ENCODE peak calls at places on chromosomes 4 and X, in eight cellular contexts. One of them, this sample, is unnamed.
A peak's percentile ranks its signal among the peaks of the same experiment; 100 is the strongest.

GRCh38 chrX:131792789-131793462 is 230.2 kb upstream of the STK26 start:
- DNase-seq in GM12865: peak; percentile 65
- DNase-seq in AG09319: peak; percentile 88
- DNase-seq in nephron progenitor cell: no peak
- DNase-seq in upper lobe of left lung: no peak
- DNase-seq in tibial artery: no peak
- DNase-seq in HFFc6: peak; percentile 22
- DNase-seq in cardiac muscle cell: no peak
- DNase-seq in this sample: no peak

GRCh38 chrX:12975999-12976558 is 1.2 kb downstream of the TMSB4X start:
- DNase-seq in upper lobe of left lung: peak; percentile 72
- DNase-seq in tibial artery: peak; percentile 63
- DNase-seq in cardiac muscle cell: peak; percentile 68
- DNase-seq in nephron progenitor cell: peak; percentile 56
- DNase-seq in HFFc6: no peak
- DNase-seq in AG09319: no peak
- DNase-seq in GM12865: peak; percentile 65
- DNase-seq in this sample: no peak

GRCh38 chr4:112908511-112908910 is 140.9 kb upstream of the ANK2 start:
- DNase-seq in upper lobe of left lung: no peak
- DNase-seq in tibial artery: no peak
- DNase-seq in nephron progenitor cell: no peak
- DNase-seq in GM12865: no peak
- DNase-seq in cardiac muscle cell: peak; percentile 7
- DNase-seq in AG09319: no peak
- DNase-seq in HFFc6: no peak
- DNase-seq in this sample: no peak

GRCh38 chr4:19486400-19486799 is 765.3 kb upstream of the SLIT2 start:
- DNase-seq in GM12865: no peak
- DNase-seq in AG09319: no peak
- DNase-seq in HFFc6: no peak
- DNase-seq in cardiac muscle cell: no peak
- DNase-seq in upper lobe of left lung: no peak
- DNase-seq in nephron progenitor cell: no peak
- DNase-seq in tibial artery: no peak
- DNase-seq in this sample: no peak

GRCh38 chr4:6938237-6938636 is 28.6 kb downstream of the TBC1D14 start:
- DNase-seq in cardiac muscle cell: no peak
- DNase-seq in AG09319: no peak
- DNase-seq in upper lobe of left lung: no peak
- DNase-seq in GM12865: no peak
- DNase-seq in HFFc6: no peak
- DNase-seq in nephron progenitor cell: no peak
- DNase-seq in tibial artery: peak; percentile 77
- DNase-seq in this sample: no peak

GRCh38 chr4:101989551-101989950 is 199.0 kb downstream of the BANK1 start:
- DNase-seq in AG09319: no peak
- DNase-seq in HFFc6: no peak
- DNase-seq in upper lobe of left lung: no peak
- DNase-seq in cardiac muscle cell: no peak
- DNase-seq in nephron progenitor cell: no peak
- DNase-seq in tibial artery: no peak
- DNase-seq in GM12865: no peak
- DNase-seq in this sample: no peak

GRCh38 chrX:7435822-7436221 is 287.9 kb upstream of the PUDP start:
- DNase-seq in nephron progenitor cell: no peak
- DNase-seq in GM12865: no peak
- DNase-seq in AG09319: no peak
- DNase-seq in tibial artery: no peak
- DNase-seq in cardiac muscle cell: no peak
- DNase-seq in upper lobe of left lung: no peak
- DNase-seq in HFFc6: no peak
- DNase-seq in this sample: no peak

GRCh38 chr4:2009651-2010233 is 968 bp upstream of the NELFA start:
- DNase-seq in tibial artery: peak; percentile 69
- DNase-seq in GM12865: peak; percentile 68
- DNase-seq in nephron progenitor cell: peak; percentile 60
- DNase-seq in cardiac muscle cell: peak; percentile 69
- DNase-seq in upper lobe of left lung: peak; percentile 84
- DNase-seq in HFFc6: peak; percentile 60
- DNase-seq in AG09319: no peak
- DNase-seq in this sample: peak; percentile 57

GRCh38 chrX:154013614-154014360 is 5.9 kb downstream of the IRAK1 start:
- DNase-seq in tibial artery: no peak
- DNase-seq in HFFc6: no peak
- DNase-seq in GM12865: peak; percentile 52
- DNase-seq in cardiac muscle cell: peak; percentile 36
- DNase-seq in AG09319: no peak
- DNase-seq in nephron progenitor cell: peak; percentile 60
- DNase-seq in upper lobe of left lung: peak; percentile 85
- DNase-seq in this sample: no peak

GRCh38 chrX:129823523-129823922 is 20.2 kb downstream of the ZDHHC9 start:
- DNase-seq in nephron progenitor cell: no peak
- DNase-seq in GM12865: peak; percentile 29
- DNase-seq in HFFc6: no peak
- DNase-seq in tibial artery: no peak
- DNase-seq in cardiac muscle cell: no peak
- DNase-seq in upper lobe of left lung: no peak
- DNase-seq in AG09319: no peak
- DNase-seq in this sample: no peak
- TF ChIP-seq CTCF in nephron progenitor cell: no peak
- TF ChIP-seq CTCF in GM12865: no peak
- TF ChIP-seq CTCF in HFFc6: no peak
- TF ChIP-seq CTCF in tibial artery: no peak
- TF ChIP-seq CTCF in cardiac muscle cell: no peak
- TF ChIP-seq CTCF in upper lobe of left lung: no peak
- TF ChIP-seq CTCF in AG09319: no peak
- TF ChIP-seq CTCF in this sample: no peak

DNA sequence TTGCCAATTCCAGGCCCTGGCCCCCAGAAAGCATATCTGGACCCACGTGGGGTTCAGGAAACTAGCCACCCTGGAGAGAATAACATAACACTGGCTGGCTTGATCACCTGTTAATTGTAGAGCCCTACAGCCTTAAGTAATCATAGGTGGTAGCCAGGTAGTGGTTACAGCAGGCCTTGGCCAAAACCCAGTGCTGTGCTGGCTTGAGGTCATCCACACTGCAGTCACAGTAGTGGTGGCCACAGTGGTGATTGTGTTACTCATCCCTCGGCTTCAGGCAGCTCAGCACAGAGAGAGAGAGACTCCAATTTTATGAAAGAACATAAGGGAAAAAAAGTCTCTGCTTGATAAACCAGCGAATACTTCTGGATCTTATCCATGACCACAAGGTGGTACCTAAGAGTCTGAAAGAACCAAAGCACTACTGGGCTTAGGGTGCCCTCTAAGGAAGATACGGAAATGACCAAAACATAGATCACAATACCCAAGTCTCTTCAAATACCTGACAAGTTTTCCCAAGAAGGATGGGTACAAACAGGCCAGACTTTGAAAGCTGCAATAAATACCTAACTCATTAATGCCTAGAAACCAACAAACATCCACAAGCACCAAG is 46.6 kb upstream of the CDX4 start:
- DNase-seq in HFFc6: no peak
- DNase-seq in cardiac muscle cell: no peak
- DNase-seq in tibial artery: no peak
- DNase-seq in AG09319: no peak
- DNase-seq in GM12865: no peak
- DNase-seq in upper lobe of left lung: no peak
- DNase-seq in nephron progenitor cell: no peak
- DNase-seq in this sample: no peak
- TF ChIP-seq CTCF in HFFc6: no peak
- TF ChIP-seq CTCF in cardiac muscle cell: no peak
- TF ChIP-seq CTCF in tibial artery: no peak
- TF ChIP-seq CTCF in AG09319: no peak
- TF ChIP-seq CTCF in GM12865: no peak
- TF ChIP-seq CTCF in upper lobe of left lung: no peak
- TF ChIP-seq CTCF in nephron progenitor cell: no peak
- TF ChIP-seq CTCF in this sample: no peak

GRCh38 chr4:128386761-128387599 is 99.4 kb upstream of the PGRMC2 start:
- DNase-seq in tibial artery: peak; percentile 98
- DNase-seq in cardiac muscle cell: peak; percentile 97
- DNase-seq in upper lobe of left lung: peak; percentile 14
- DNase-seq in nephron progenitor cell: peak; percentile 36
- DNase-seq in HFFc6: peak; percentile 97
- DNase-seq in AG09319: peak; percentile 94
- DNase-seq in GM12865: no peak
- DNase-seq in this sample: no peak

GRCh38 chr4:128384765-128385164 is 97.2 kb upstream of the PGRMC2 start:
- DNase-seq in cardiac muscle cell: no peak
- DNase-seq in HFFc6: no peak
- DNase-seq in nephron progenitor cell: no peak
- DNase-seq in tibial artery: no peak
- DNase-seq in upper lobe of left lung: no peak
- DNase-seq in GM12865: no peak
- DNase-seq in AG09319: no peak
- DNase-seq in this sample: no peak

GRCh38 chr4:128384091-128384520 is 96.5 kb upstream of the PGRMC2 start:
- DNase-seq in HFFc6: peak; percentile 92
- DNase-seq in AG09319: no peak
- DNase-seq in GM12865: no peak
- DNase-seq in tibial artery: no peak
- DNase-seq in cardiac muscle cell: peak; percentile 86
- DNase-seq in upper lobe of left lung: no peak
- DNase-seq in nephron progenitor cell: no peak
- DNase-seq in this sample: no peak

GRCh38 chr4:128385199-128385598 is 97.6 kb upstream of the PGRMC2 start:
- DNase-seq in nephron progenitor cell: no peak
- DNase-seq in GM12865: no peak
- DNase-seq in tibial artery: no peak
- DNase-seq in upper lobe of left lung: no peak
- DNase-seq in cardiac muscle cell: no peak
- DNase-seq in HFFc6: no peak
- DNase-seq in AG09319: no peak
- DNase-seq in this sample: no peak

GRCh38 chr4:128385683-128386304 is 98.2 kb upstream of the PGRMC2 start:
- DNase-seq in cardiac muscle cell: peak; percentile 58
- DNase-seq in nephron progenitor cell: no peak
- DNase-seq in tibial artery: no peak
- DNase-seq in upper lobe of left lung: no peak
- DNase-seq in HFFc6: peak; percentile 22
- DNase-seq in GM12865: peak; percentile 16
- DNase-seq in AG09319: no peak
- DNase-seq in this sample: no peak
- TF ChIP-seq CTCF in cardiac muscle cell: peak; percentile 22
- TF ChIP-seq CTCF in nephron progenitor cell: no peak
- TF ChIP-seq CTCF in tibial artery: no peak
- TF ChIP-seq CTCF in upper lobe of left lung: no peak
- TF ChIP-seq CTCF in HFFc6: peak; percentile 50
- TF ChIP-seq CTCF in GM12865: no peak
- TF ChIP-seq CTCF in AG09319: peak; percentile 24
- TF ChIP-seq CTCF in this sample: no peak

DNA sequence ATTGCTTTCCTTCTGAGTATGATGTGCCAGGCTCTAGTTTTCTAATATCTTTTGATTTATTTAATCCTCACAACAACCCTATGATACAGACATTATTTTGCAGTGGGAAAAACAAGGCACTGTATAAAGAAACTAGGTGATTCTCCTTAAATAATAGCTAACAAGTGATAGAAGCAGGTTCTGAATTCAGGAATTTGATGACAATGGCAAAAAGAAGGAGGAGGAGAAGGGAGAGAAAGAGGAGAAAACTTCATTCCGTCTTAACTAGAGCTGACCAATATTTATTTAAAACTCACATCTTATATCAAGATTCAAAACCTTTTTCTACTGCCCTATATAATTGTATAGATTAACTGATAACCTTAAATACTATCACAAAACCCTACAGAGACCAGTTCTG is 1477.1 kb upstream of the PCDH7 start:
- DNase-seq in tibial artery: no peak
- DNase-seq in upper lobe of left lung: no peak
- DNase-seq in AG09319: no peak
- DNase-seq in GM12865: no peak
- DNase-seq in cardiac muscle cell: no peak
- DNase-seq in HFFc6: no peak
- DNase-seq in nephron progenitor cell: no peak
- DNase-seq in this sample: no peak
- TF ChIP-seq CTCF in tibial artery: no peak
- TF ChIP-seq CTCF in upper lobe of left lung: no peak
- TF ChIP-seq CTCF in AG09319: no peak
- TF ChIP-seq CTCF in GM12865: no peak
- TF ChIP-seq CTCF in cardiac muscle cell: no peak
- TF ChIP-seq CTCF in HFFc6: no peak
- TF ChIP-seq CTCF in nephron progenitor cell: no peak
- TF ChIP-seq CTCF in this sample: no peak

GRCh38 chr4:123580981-123581664 is 184.5 kb downstream of the SPRY1 start:
- DNase-seq in AG09319: no peak
- DNase-seq in nephron progenitor cell: no peak
- DNase-seq in HFFc6: no peak
- DNase-seq in upper lobe of left lung: peak; percentile 23
- DNase-seq in tibial artery: no peak
- DNase-seq in GM12865: no peak
- DNase-seq in cardiac muscle cell: no peak
- DNase-seq in this sample: no peak
- TF ChIP-seq CTCF in AG09319: no peak
- TF ChIP-seq CTCF in nephron progenitor cell: no peak
- TF ChIP-seq CTCF in HFFc6: no peak
- TF ChIP-seq CTCF in upper lobe of left lung: no peak
- TF ChIP-seq CTCF in tibial artery: no peak
- TF ChIP-seq CTCF in GM12865: no peak
- TF ChIP-seq CTCF in cardiac muscle cell: no peak
- TF ChIP-seq CTCF in this sample: no peak